ENCODE peak calls at places on chromosome 13, in five cellular contexts. K, N, X, E and A are unnamed samples.

GRCh38 chr13:37076818-37077217 is 17.3 kb upstream of the SUPT20H start:
- DNase-seq in K (no peak), N (no peak), X (no peak), E (no peak), A (no peak)

GRCh38 chr13:89695343-89696257 is 1651.9 kb upstream of the MIR17HG start:
- DNase-seq in K (no peak), N (peak; percentile 23), X (peak; percentile 6), E (peak; percentile 7), A (no peak)

GRCh38 chr13:42880241-42880640 is 98.9 kb downstream of the FAM216B start:
- DNase-seq in K (no peak), N (no peak), X (no peak), E (no peak), A (no peak)

GRCh38 chr13:48491423-48492122 is 41.3 kb downstream of the RCBTB2 start:
- DNase-seq in K (no peak), N (no peak), X (no peak), E (no peak), A (no peak)

GRCh38 chr13:26517931-26518330 is 39.6 kb upstream of the WASF3 start:
- DNase-seq in K (no peak), N (no peak), X (no peak), E (peak; percentile 26), A (no peak)

GRCh38 chr13:112893570-112894422 is 75.2 kb upstream of the MCF2L start:
- DNase-seq in K (no peak), N (peak; percentile 87), X (no peak), E (no peak), A (peak; percentile 61)

GRCh38 chr13:73034901-73035300 is 23.9 kb upstream of the KLF5 start:
- DNase-seq in K (no peak), N (no peak), X (no peak), E (no peak), A (no peak)

GRCh38 chr13:95714142-95714832 is 37.3 kb downstream of the DNAJC3 start:
- DNase-seq in K (no peak), N (no peak), X (peak; percentile 38), E (no peak), A (no peak)

GRCh38 chr13:106867249-106867648 is 299.3 kb upstream of the ARGLU1 start:
- DNase-seq in K (no peak), N (no peak), X (no peak), E (no peak), A (no peak)

GRCh38 chr13:99265162-99265822 is 7.1 kb upstream of the GPR18 start:
- DNase-seq in K (no peak), N (no peak), X (no peak), E (no peak), A (no peak)

GRCh38 chr13:46172531-46172991 is 9.4 kb downstream of the LCP1 start:
- DNase-seq in K (no peak), N (no peak), X (no peak), E (no peak), A (no peak)

GRCh38 chr13:113105032-113105993 is at the start of gene F7:
- DNase-seq in K (no peak), N (peak; percentile 43), X (no peak), E (no peak), A (no peak)

GRCh38 chr13:34638897-34639296 is 303.2 kb upstream of the NBEA start:
- DNase-seq in K (no peak), N (no peak), X (no peak), E (no peak), A (no peak)

GRCh38 chr13:44277459-44277858 is 96.2 kb upstream of the SERP2 start:
- DNase-seq in K (no peak), N (no peak), X (no peak), E (no peak), A (no peak)

GRCh38 chr13:59545007-59545406 is 618.7 kb downstream of the DIAPH3 start:
- DNase-seq in K (no peak), N (no peak), X (no peak), E (no peak), A (no peak)

GRCh38 chr13:87877477-87877876 is 206.3 kb downstream of the SLITRK5 start:
- DNase-seq in K (no peak), N (no peak), X (no peak), E (no peak), A (no peak)

GRCh38 chr13:31898383-31899071 is 133.0 kb upstream of the FRY start:
- DNase-seq in K (no peak), N (no peak), X (no peak), E (no peak), A (no peak)

GRCh38 chr13:99911965-99912566 is 59.5 kb downstream of the ZIC5 start:
- DNase-seq in K (no peak), N (no peak), X (no peak), E (no peak), A (no peak)

GRCh38 chr13:52842440-52842839 is 6.0 kb downstream of the PCDH8 start:
- DNase-seq in K (no peak), N (no peak), X (no peak), E (no peak), A (peak; percentile 20)

GRCh38 chr13:59776924-59777690 is 386.6 kb downstream of the DIAPH3 start:
- DNase-seq in K (no peak), N (no peak), X (peak; percentile 30), E (no peak), A (no peak)

GRCh38 chr13:48295271-48295670 is 8.3 kb upstream of the RB1 start:
- DNase-seq in K (no peak), N (no peak), X (no peak), E (no peak), A (no peak)

GRCh38 chr13:23609414-23610186 is 39.4 kb downstream of the TNFRSF19 start:
- DNase-seq in K (no peak), N (no peak), X (peak; percentile 29), E (no peak), A (no peak)

GRCh38 chr13:43132228-43132627 is 108.8 kb downstream of the DNAJC15 start:
- DNase-seq in K (no peak), N (peak; percentile 78), X (no peak), E (peak; percentile 45), A (peak; percentile 45)

GRCh38 chr13:51455532-51455931 is 2.7 kb upstream of the INTS6 start:
- DNase-seq in K (no peak), N (no peak), X (no peak), E (no peak), A (no peak)

GRCh38 chr13:100394005-100394695 is 194.4 kb downstream of the GGACT start:
- DNase-seq in K (no peak), N (peak; percentile 44), X (peak; percentile 61), E (no peak), A (no peak)

GRCh38 chr13:49062297-49062896 is 86.7 kb downstream of the FNDC3A start:
- DNase-seq in K (no peak), N (no peak), X (no peak), E (no peak), A (no peak)